ENCODE peak calls at places on chromosomes 4 and X, in seven cellular contexts. N is sigmoid colon; X is AG04450; T is cardiac muscle cell; C is endothelial cell of umbilical vein; E is GM23248; Z is effector memory CD4-positive, alpha-beta T cell. U is an unnamed sample.

GRCh38 chr4:158821228-158822009 is 52.6 kb downstream of the FNIP2 start:
- DNase-seq in N (no peak), X (no peak), E (peak), T (no peak), C (no peak), Z (no peak), U (no peak)

GRCh38 chr4:100017627-100018310 is 67.7 kb upstream of the H2AZ1 start:
- DNase-seq in Z (no peak), E (no peak), X (no peak), T (no peak), C (no peak), N (no peak), U (no peak)

GRCh38 chrX:124211312-124211942 is 121.0 kb upstream of the TEX13D start:
- DNase-seq in T (peak), X (no peak), N (no peak), Z (no peak), E (peak), C (peak), U (no peak)

GRCh38 chr4:103400405-103400804 is 202.3 kb upstream of the CENPE start:
- DNase-seq in T (no peak), X (no peak), N (no peak), C (no peak), E (peak), Z (no peak), U (no peak)

GRCh38 chr4:178611062-178611461 is 1168.8 kb upstream of the AGA start:
- DNase-seq in T (no peak), Z (no peak), N (no peak), X (no peak), C (no peak), E (no peak), U (no peak)

GRCh38 chrX:18210470-18210869 is 10.2 kb downstream of the BEND2 start:
- DNase-seq in Z (no peak), N (no peak), X (no peak), T (peak), E (peak), C (no peak), U (no peak)

GRCh38 chr4:143356493-143356892 is 19.8 kb downstream of the GAB1 start:
- DNase-seq in C (no peak), Z (no peak), T (no peak), X (no peak), E (no peak), N (no peak), U (no peak)

GRCh38 chr4:185149392-185149791 is 6.3 kb downstream of the SLC25A4 start:
- DNase-seq in X (no peak), Z (no peak), E (no peak), N (peak), T (peak), C (no peak), U (no peak)

GRCh38 chr4:37781134-37781455 is 45.4 kb upstream of the PGM2 start:
- DNase-seq in X (no peak), T (no peak), Z (no peak), C (no peak), E (no peak), N (no peak), U (no peak)

GRCh38 chrX:97119474-97120109 is 235.9 kb downstream of the RPA4 start:
- DNase-seq in T (no peak), Z (no peak), N (no peak), E (no peak), X (no peak), C (no peak), U (no peak)

GRCh38 chr4:169270156-169270809 is 473 bp downstream of the SH3RF1 start:
- DNase-seq in C (peak), T (peak), N (peak), E (peak), Z (no peak), X (no peak), U (peak)

GRCh38 chr4:177001271-177002175 is 208.8 kb upstream of the VEGFC start:
- DNase-seq in C (no peak), T (peak), N (no peak), X (no peak), E (peak), Z (no peak), U (no peak)

GRCh38 chrX:66014560-66014959 is 25.3 kb downstream of the VSIG4 start:
- DNase-seq in Z (no peak), X (no peak), N (no peak), C (no peak), E (no peak), T (no peak), U (no peak)
- H3K27ac ChIP-seq in Z (no peak), X (no peak), N (no peak), C (no peak), E (no peak), T (no peak), U (no peak)

GRCh38 chrX:153688900-153689590 is 1.3 kb downstream of the SLC6A8 start:
- DNase-seq in N (peak), T (no peak), Z (no peak), C (peak), X (no peak), E (peak), U (no peak)
- H3K4me3 ChIP-seq in N (peak), T (peak), Z (no peak), C (peak), X (peak), E (peak), U (peak)

GRCh38 chr4:152090543-152090942 is 329.7 kb upstream of the GATB start:
- DNase-seq in C (no peak), X (no peak), Z (no peak), T (peak), N (no peak), E (no peak), U (no peak)

GRCh38 chr4:152087335-152087734 is 326.5 kb upstream of the GATB start:
- DNase-seq in T (no peak), C (no peak), E (no peak), Z (no peak), X (no peak), N (no peak), U (no peak)

GRCh38 chr4:152094851-152095700 is 334.3 kb upstream of the GATB start:
- DNase-seq in N (no peak), X (peak), Z (no peak), E (peak), T (no peak), C (no peak), U (no peak)

GRCh38 chr4:152085657-152086056 is 324.9 kb upstream of the GATB start:
- DNase-seq in E (no peak), C (no peak), Z (no peak), X (no peak), T (no peak), N (no peak), U (no peak)

GRCh38 chr4:152089564-152089963 is 328.8 kb upstream of the GATB start:
- DNase-seq in Z (no peak), N (no peak), E (no peak), C (no peak), T (no peak), X (no peak), U (no peak)
- H3K27ac ChIP-seq in Z (no peak), N (no peak), E (no peak), C (no peak), T (no peak), X (no peak), U (no peak)

DNA sequence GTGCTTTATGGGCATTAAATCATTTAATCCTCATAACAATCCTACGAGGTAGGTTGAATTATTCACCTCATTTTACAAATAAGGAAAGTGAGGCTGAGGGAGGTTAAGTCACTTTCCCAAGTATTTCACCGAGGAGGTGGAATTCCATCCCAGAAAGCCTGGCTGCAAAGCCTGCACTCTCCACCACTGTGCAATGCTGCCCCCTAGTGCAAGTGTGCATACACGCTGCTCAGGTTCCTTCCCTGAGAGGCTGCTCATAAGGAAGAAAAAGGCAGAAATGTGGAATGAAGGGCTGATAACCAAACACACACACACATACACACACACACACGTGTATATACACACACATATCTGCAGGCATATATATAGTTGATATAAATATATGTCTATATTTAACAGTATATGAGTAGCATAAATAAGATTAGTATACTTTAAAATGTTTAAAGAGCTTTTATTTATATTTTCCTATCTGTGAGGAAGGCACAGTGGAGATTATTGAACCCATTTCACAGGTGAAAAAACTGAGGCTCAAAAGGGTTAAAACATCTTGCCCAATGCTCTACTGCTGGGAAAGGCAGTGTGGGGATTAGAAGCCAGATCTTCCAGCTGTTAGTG is 714.5 kb upstream of the TENM3 start:
- DNase-seq in T (peak), E (peak), N (no peak), Z (no peak), C (no peak), X (peak), U (peak)
- H3K4me3 ChIP-seq in T (no peak), E (no peak), N (no peak), Z (no peak), C (no peak), X (no peak), U (no peak)

DNA sequence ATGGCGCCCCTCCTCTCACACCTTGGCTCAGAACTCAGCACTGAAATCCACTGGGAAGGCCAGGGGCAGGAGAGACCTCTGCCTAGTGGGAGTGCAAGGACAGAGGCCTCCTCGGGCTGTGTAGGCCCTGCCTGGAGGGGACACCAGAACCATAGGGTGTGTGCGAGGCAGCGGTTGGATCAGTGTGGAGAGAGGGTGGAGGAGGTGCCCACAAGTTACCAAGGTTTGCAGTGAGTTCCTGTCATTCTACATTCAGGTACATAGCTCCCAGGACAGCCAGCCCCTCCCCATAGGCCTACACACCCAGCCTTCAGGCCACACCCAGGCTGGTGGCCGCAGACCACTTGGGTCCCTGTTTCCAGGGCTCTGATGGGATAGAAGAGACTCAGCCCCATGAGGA is 19.2 kb upstream of the SPON2 start:
- DNase-seq in E (no peak), Z (no peak), X (no peak), N (peak), C (no peak), T (no peak), U (peak)
- H3K27ac ChIP-seq in E (peak), Z (no peak), X (peak), N (peak), C (no peak), T (no peak), U (peak)

GRCh38 chr4:87978656-87979055 is 3.1 kb downstream of the SPP1 start:
- DNase-seq in N (no peak), C (no peak), E (peak), X (no peak), T (no peak), Z (no peak), U (no peak)
- H3K4me3 ChIP-seq in N (no peak), C (no peak), E (no peak), X (no peak), T (no peak), Z (no peak), U (no peak)

GRCh38 chr4:48998440-48998839 is 12.4 kb downstream of the CWH43 start:
- DNase-seq in Z (no peak), N (no peak), X (no peak), T (no peak), C (no peak), E (no peak), U (no peak)
- H3K27ac ChIP-seq in Z (no peak), N (no peak), X (no peak), T (no peak), C (no peak), E (no peak), U (no peak)

GRCh38 chrX:131828482-131828881 is 194.6 kb upstream of the STK26 start:
- DNase-seq in T (peak), C (no peak), N (no peak), X (no peak), E (no peak), Z (no peak), U (no peak)
- H3K4me3 ChIP-seq in T (peak), C (no peak), N (no peak), X (no peak), E (no peak), Z (no peak), U (no peak)